ENCODE peak calls at places on chromosome 1, in four cellular contexts. One of them, this sample, is unnamed.

GRCh38 chr1:169426174-169426716 is 1.0 kb downstream of the CCDC181 start:
- DNase-seq in astrocyte of the spinal cord: peak; percentile 16
- DNase-seq in cardiac fibroblast: peak; percentile 1
- DNase-seq in uterus: no peak
- DNase-seq in this sample: no peak

GRCh38 chr1:47180603-47181094 is 9.2 kb downstream of the PDZK1IP1 start:
- DNase-seq in cardiac fibroblast: no peak
- DNase-seq in astrocyte of the spinal cord: no peak
- DNase-seq in uterus: no peak
- DNase-seq in this sample: no peak

GRCh38 chr1:109790735-109791494 is 27.2 kb upstream of the EPS8L3 start:
- DNase-seq in uterus: peak; percentile 27
- DNase-seq in astrocyte of the spinal cord: no peak
- DNase-seq in cardiac fibroblast: peak; percentile 53
- DNase-seq in this sample: peak; percentile 90

GRCh38 chr1:26723013-26723991 is 27.5 kb downstream of the ARID1A start:
- DNase-seq in astrocyte of the spinal cord: peak; percentile 97
- DNase-seq in cardiac fibroblast: peak; percentile 98
- DNase-seq in uterus: peak; percentile 82
- DNase-seq in this sample: no peak

GRCh38 chr1:173870252-173871075 is 2.3 kb downstream of the ZBTB37 start:
- DNase-seq in cardiac fibroblast: no peak
- DNase-seq in astrocyte of the spinal cord: no peak
- DNase-seq in uterus: no peak
- DNase-seq in this sample: peak; percentile 64

GRCh38 chr1:15028117-15028516 is 125.4 kb upstream of the TMEM51 start:
- DNase-seq in astrocyte of the spinal cord: peak; percentile 92
- DNase-seq in uterus: peak; percentile 29
- DNase-seq in cardiac fibroblast: peak; percentile 18
- DNase-seq in this sample: no peak

GRCh38 chr1:28921286-28921869 is 7.0 kb downstream of the EPB41 start:
- DNase-seq in astrocyte of the spinal cord: no peak
- DNase-seq in cardiac fibroblast: no peak
- DNase-seq in uterus: no peak
- DNase-seq in this sample: no peak

GRCh38 chr1:25083481-25084345 is 148.6 kb downstream of the SYF2 start:
- DNase-seq in uterus: no peak
- DNase-seq in cardiac fibroblast: no peak
- DNase-seq in astrocyte of the spinal cord: no peak
- DNase-seq in this sample: no peak

GRCh38 chr1:186337554-186337953 is 37.5 kb downstream of the TPR start:
- DNase-seq in uterus: no peak
- DNase-seq in cardiac fibroblast: no peak
- DNase-seq in astrocyte of the spinal cord: no peak
- DNase-seq in this sample: no peak

GRCh38 chr1:40938393-40938792 is 41.1 kb upstream of the CTPS1 start:
- DNase-seq in uterus: no peak
- DNase-seq in cardiac fibroblast: no peak
- DNase-seq in astrocyte of the spinal cord: no peak
- DNase-seq in this sample: no peak

GRCh38 chr1:150895618-150896017 is 8.7 kb downstream of the CTXND2 start:
- DNase-seq in astrocyte of the spinal cord: no peak
- DNase-seq in uterus: no peak
- DNase-seq in cardiac fibroblast: peak; percentile 68
- DNase-seq in this sample: no peak

GRCh38 chr1:178940022-178940765 is 69.3 kb upstream of the ANGPTL1 start:
- DNase-seq in cardiac fibroblast: peak; percentile 37
- DNase-seq in uterus: no peak
- DNase-seq in astrocyte of the spinal cord: peak; percentile 72
- DNase-seq in this sample: no peak

GRCh38 chr1:3584915-3585314 is 26.4 kb downstream of the MEGF6 start:
- DNase-seq in uterus: no peak
- DNase-seq in cardiac fibroblast: no peak
- DNase-seq in astrocyte of the spinal cord: no peak
- DNase-seq in this sample: no peak

GRCh38 chr1:230791986-230792564 is 44.9 kb downstream of the CAPN9 start:
- DNase-seq in uterus: no peak
- DNase-seq in cardiac fibroblast: no peak
- DNase-seq in astrocyte of the spinal cord: no peak
- DNase-seq in this sample: no peak

GRCh38 chr1:217955723-217956122 is 324.6 kb downstream of the SPATA17 start:
- DNase-seq in uterus: no peak
- DNase-seq in cardiac fibroblast: no peak
- DNase-seq in astrocyte of the spinal cord: no peak
- DNase-seq in this sample: no peak

GRCh38 chr1:18041685-18042355 is 65.8 kb upstream of the IGSF21 start:
- DNase-seq in uterus: no peak
- DNase-seq in astrocyte of the spinal cord: no peak
- DNase-seq in cardiac fibroblast: no peak
- DNase-seq in this sample: no peak

GRCh38 chr1:43867946-43868740 is 65.5 kb upstream of the ARTN start:
- DNase-seq in cardiac fibroblast: peak; percentile 90
- DNase-seq in astrocyte of the spinal cord: no peak
- DNase-seq in uterus: no peak
- DNase-seq in this sample: no peak

GRCh38 chr1:11432526-11432925 is 46.4 kb upstream of the DISP3 start:
- DNase-seq in astrocyte of the spinal cord: no peak
- DNase-seq in cardiac fibroblast: no peak
- DNase-seq in uterus: no peak
- DNase-seq in this sample: no peak

GRCh38 chr1:24379733-24380315 is 33.8 kb downstream of the STPG1 start:
- DNase-seq in uterus: no peak
- DNase-seq in cardiac fibroblast: peak; percentile 70
- DNase-seq in astrocyte of the spinal cord: no peak
- DNase-seq in this sample: no peak

GRCh38 chr1:62508187-62508758 is 71.4 kb downstream of the USP1 start:
- DNase-seq in uterus: no peak
- DNase-seq in astrocyte of the spinal cord: peak; percentile 60
- DNase-seq in cardiac fibroblast: peak; percentile 75
- DNase-seq in this sample: peak; percentile 41

GRCh38 chr1:26021647-26022403 is at the start of gene EXTL1:
- DNase-seq in uterus: peak; percentile 42
- DNase-seq in astrocyte of the spinal cord: peak; percentile 46
- DNase-seq in cardiac fibroblast: no peak
- DNase-seq in this sample: no peak

GRCh38 chr1:110203021-110203661 is 7.0 kb upstream of the KCNC4 start:
- DNase-seq in cardiac fibroblast: peak; percentile 75
- DNase-seq in astrocyte of the spinal cord: peak; percentile 62
- DNase-seq in uterus: peak; percentile 34
- DNase-seq in this sample: peak; percentile 79

GRCh38 chr1:241475688-241476087 is 43.9 kb downstream of the FH start:
- DNase-seq in uterus: no peak
- DNase-seq in cardiac fibroblast: peak; percentile 67
- DNase-seq in astrocyte of the spinal cord: no peak
- DNase-seq in this sample: no peak

GRCh38 chr1:26832249-26832960 is 5.9 kb downstream of the ZDHHC18 start:
- DNase-seq in uterus: no peak
- DNase-seq in astrocyte of the spinal cord: no peak
- DNase-seq in cardiac fibroblast: no peak
- DNase-seq in this sample: no peak

GRCh38 chr1:56298866-56299265 is 280.5 kb downstream of the PLPP3 start:
- DNase-seq in cardiac fibroblast: no peak
- DNase-seq in uterus: no peak
- DNase-seq in astrocyte of the spinal cord: no peak
- DNase-seq in this sample: no peak

GRCh38 chr1:2935766-2936390 is 85.4 kb upstream of the ACTRT2 start:
- DNase-seq in uterus: no peak
- DNase-seq in astrocyte of the spinal cord: no peak
- DNase-seq in cardiac fibroblast: no peak
- DNase-seq in this sample: no peak

GRCh38 chr1:154272999-154273563 is 652 bp downstream of the HAX1 start:
- DNase-seq in uterus: no peak
- DNase-seq in cardiac fibroblast: no peak
- DNase-seq in astrocyte of the spinal cord: no peak
- DNase-seq in this sample: no peak

GRCh38 chr1:218312509-218312908 is 27.4 kb downstream of the RRP15 start:
- DNase-seq in cardiac fibroblast: peak; percentile 79
- DNase-seq in uterus: no peak
- DNase-seq in astrocyte of the spinal cord: peak; percentile 35
- DNase-seq in this sample: no peak

GRCh38 chr1:226063362-226064167 is 1.0 kb downstream of the H3-3A start:
- DNase-seq in cardiac fibroblast: peak; percentile 56
- DNase-seq in uterus: peak; percentile 51
- DNase-seq in astrocyte of the spinal cord: peak; percentile 12
- DNase-seq in this sample: peak; percentile 42

GRCh38 chr1:4177425-4178150 is 277.5 kb upstream of the C1orf174 start:
- DNase-seq in cardiac fibroblast: no peak
- DNase-seq in astrocyte of the spinal cord: no peak
- DNase-seq in uterus: no peak
- DNase-seq in this sample: no peak

GRCh38 chr1:71783096-71783495 is 499.2 kb downstream of the NEGR1 start:
- DNase-seq in cardiac fibroblast: no peak
- DNase-seq in astrocyte of the spinal cord: no peak
- DNase-seq in uterus: no peak
- DNase-seq in this sample: no peak

GRCh38 chr1:15204931-15205330 is 42.1 kb upstream of the FHAD1 start:
- DNase-seq in cardiac fibroblast: no peak
- DNase-seq in uterus: no peak
- DNase-seq in astrocyte of the spinal cord: no peak
- DNase-seq in this sample: no peak

GRCh38 chr1:23558140-23558871 is 995 bp downstream of the ID3 start:
- DNase-seq in astrocyte of the spinal cord: peak; percentile 55
- DNase-seq in uterus: peak; percentile 64
- DNase-seq in cardiac fibroblast: peak; percentile 66
- DNase-seq in this sample: peak; percentile 66

GRCh38 chr1:235011599-235012435 is 116.8 kb downstream of the TOMM20 start:
- DNase-seq in cardiac fibroblast: peak; percentile 100
- DNase-seq in uterus: peak; percentile 80
- DNase-seq in astrocyte of the spinal cord: peak; percentile 100
- DNase-seq in this sample: peak; percentile 83

GRCh38 chr1:99682291-99682751 is 36.4 kb downstream of the PALMD start:
- DNase-seq in cardiac fibroblast: peak; percentile 96
- DNase-seq in uterus: no peak
- DNase-seq in astrocyte of the spinal cord: peak; percentile 64
- DNase-seq in this sample: no peak

GRCh38 chr1:99681583-99681982 is 35.7 kb downstream of the PALMD start:
- DNase-seq in astrocyte of the spinal cord: no peak
- DNase-seq in uterus: no peak
- DNase-seq in cardiac fibroblast: peak; percentile 76
- DNase-seq in this sample: no peak

GRCh38 chr1:99680258-99680657 is 34.3 kb downstream of the PALMD start:
- DNase-seq in uterus: no peak
- DNase-seq in cardiac fibroblast: peak; percentile 63
- DNase-seq in astrocyte of the spinal cord: no peak
- DNase-seq in this sample: no peak

GRCh38 chr1:99691175-99691574 is 45.3 kb downstream of the PALMD start:
- DNase-seq in cardiac fibroblast: peak; percentile 80
- DNase-seq in uterus: no peak
- DNase-seq in astrocyte of the spinal cord: no peak
- DNase-seq in this sample: no peak

GRCh38 chr1:99685516-99686180 is 39.7 kb downstream of the PALMD start:
- DNase-seq in astrocyte of the spinal cord: peak; percentile 82
- DNase-seq in cardiac fibroblast: peak; percentile 95
- DNase-seq in uterus: peak; percentile 52
- DNase-seq in this sample: peak; percentile 21
- TF ChIP-seq CTCF in astrocyte of the spinal cord: peak; percentile 56
- TF ChIP-seq CTCF in cardiac fibroblast: peak; percentile 57
- TF ChIP-seq CTCF in uterus: peak; percentile 46
- TF ChIP-seq CTCF in this sample: peak; percentile 35

DNA sequence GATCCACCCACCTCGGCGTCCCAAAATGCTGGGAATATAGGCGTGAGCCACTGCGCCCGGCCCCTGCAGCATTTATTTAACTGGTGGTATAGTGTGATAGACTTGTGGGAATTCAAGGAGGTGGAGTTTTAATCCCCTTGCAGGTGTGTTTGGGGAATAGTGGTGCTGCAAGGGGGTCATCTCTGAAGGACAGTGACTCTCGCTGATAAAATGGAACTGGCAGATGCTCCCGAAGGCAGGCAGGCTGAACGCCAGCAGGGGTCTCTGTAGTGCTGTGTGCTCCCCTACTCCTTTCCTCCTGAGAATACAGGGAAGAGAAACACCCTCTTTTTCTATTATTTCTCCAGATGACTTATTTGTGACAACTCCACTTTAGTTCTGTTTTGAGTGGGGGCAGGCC is 4.0 kb downstream of the OSCP1 start:
- DNase-seq in astrocyte of the spinal cord: no peak
- DNase-seq in uterus: no peak
- DNase-seq in cardiac fibroblast: no peak
- DNase-seq in this sample: peak; percentile 44
- TF ChIP-seq CTCF in astrocyte of the spinal cord: peak; percentile 42
- TF ChIP-seq CTCF in uterus: no peak
- TF ChIP-seq CTCF in cardiac fibroblast: peak; percentile 4
- TF ChIP-seq CTCF in this sample: peak; percentile 53

DNA sequence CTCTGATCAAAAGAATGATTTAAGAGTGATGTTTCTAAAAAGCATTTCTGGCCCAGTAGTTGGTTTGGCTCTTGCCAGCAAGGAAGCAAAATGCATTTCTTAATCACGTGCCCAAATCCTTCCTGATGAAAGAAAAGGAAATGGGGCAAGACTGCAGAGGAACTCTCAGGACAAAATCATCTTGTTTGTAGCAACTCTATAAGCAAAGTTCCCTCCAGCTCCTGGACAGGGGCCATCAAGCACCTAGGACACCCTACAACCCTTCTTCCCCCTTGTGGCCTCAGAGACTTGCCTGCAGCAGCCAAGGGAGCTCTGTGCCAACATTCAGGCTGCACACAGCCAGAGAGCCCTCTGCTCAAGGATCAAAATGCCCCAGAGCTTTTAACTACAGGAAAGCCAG is 105.1 kb downstream of the KIAA0319L start:
- DNase-seq in cardiac fibroblast: peak; percentile 85
- DNase-seq in uterus: no peak
- DNase-seq in astrocyte of the spinal cord: peak; percentile 38
- DNase-seq in this sample: no peak
- TF ChIP-seq CTCF in cardiac fibroblast: peak; percentile 20
- TF ChIP-seq CTCF in uterus: peak; percentile 7
- TF ChIP-seq CTCF in astrocyte of the spinal cord: no peak
- TF ChIP-seq CTCF in this sample: no peak

DNA sequence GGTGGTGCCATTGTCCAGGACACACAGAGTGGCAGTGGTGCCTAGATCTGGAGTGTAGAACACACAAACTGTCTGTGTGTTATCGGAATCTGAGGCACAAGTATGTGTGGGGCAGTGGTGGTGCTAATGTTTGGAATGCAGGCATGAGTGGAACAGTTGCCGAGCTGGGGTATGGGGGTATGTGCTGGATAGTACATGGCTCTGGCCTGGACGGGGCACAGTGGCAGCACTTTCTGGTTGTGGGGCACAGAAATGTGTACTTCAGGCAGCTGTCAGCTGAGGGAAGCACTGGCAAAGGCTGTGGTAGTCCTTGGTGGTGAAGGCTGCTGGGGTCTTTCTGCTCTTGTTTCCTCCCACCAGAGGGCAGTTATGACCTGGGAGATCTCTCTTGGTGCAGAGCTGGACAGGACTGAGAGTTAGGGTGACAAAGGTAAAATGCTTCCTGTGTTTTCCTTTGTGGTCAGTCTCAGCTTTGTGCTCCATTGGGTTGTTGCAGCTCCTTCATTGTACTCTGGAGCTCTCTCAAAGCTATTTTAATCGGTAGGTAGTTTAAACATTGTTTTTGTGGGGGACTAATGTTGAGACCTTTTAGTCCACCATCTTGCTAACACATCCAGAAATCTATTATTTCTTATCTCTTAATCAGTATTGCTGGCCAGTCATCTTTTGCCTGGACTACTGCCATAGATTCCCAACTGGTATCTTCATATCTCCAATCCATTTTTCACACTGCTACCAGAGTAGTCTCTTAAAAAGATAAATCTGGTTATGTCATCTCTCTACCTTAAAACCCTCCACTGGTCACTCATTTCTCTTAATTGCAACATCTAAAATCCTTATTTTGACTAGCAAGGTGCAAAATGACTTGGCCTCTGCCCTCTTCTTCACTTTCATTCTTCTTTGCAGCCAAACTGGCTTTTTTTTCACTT is 83.9 kb upstream of the NBPF4 start:
- DNase-seq in cardiac fibroblast: no peak
- DNase-seq in uterus: no peak
- DNase-seq in astrocyte of the spinal cord: no peak
- DNase-seq in this sample: no peak
- TF ChIP-seq CTCF in cardiac fibroblast: no peak
- TF ChIP-seq CTCF in uterus: no peak
- TF ChIP-seq CTCF in astrocyte of the spinal cord: no peak
- TF ChIP-seq CTCF in this sample: no peak